ENCODE peak calls at places on chromosomes 6 and 20, in five cellular contexts. C, R, B, D and Q are unnamed samples.

GRCh38 chr6:69985180-69985579 is 118.8 kb downstream of the COL19A1 start:
- DNase-seq in R (no peak), B (no peak), D (no peak), C (no peak), Q (no peak)

GRCh38 chr6:95364016-95364604 is 213.2 kb upstream of the MANEA start:
- DNase-seq in B (no peak), R (no peak), C (no peak), D (no peak), Q (no peak)

GRCh38 chr6:134766497-134766896 is 183.4 kb downstream of the ALDH8A1 start:
- DNase-seq in D (no peak), R (no peak), B (no peak), C (no peak), Q (no peak)

GRCh38 chr6:107082045-107082444 is 33.3 kb downstream of the BEND3 start:
- DNase-seq in R (peak; percentile 5), B (no peak), C (no peak), D (no peak), Q (no peak)

GRCh38 chr20:34185766-34186620 is 55.2 kb upstream of the ASIP start:
- DNase-seq in R (no peak), B (no peak), C (no peak), D (no peak), Q (no peak)

GRCh38 chr6:151240861-151241642 is 1.3 kb downstream of the AKAP12 start:
- DNase-seq in D (peak; percentile 70), R (peak; percentile 88), B (peak; percentile 60), C (peak; percentile 13), Q (peak; percentile 85)

GRCh38 chr6:142888461-142888860 is 56.5 kb downstream of the HIVEP2 start:
- DNase-seq in C (no peak), D (no peak), R (no peak), B (no peak), Q (no peak)

GRCh38 chr20:48763183-48764030 is 64.4 kb downstream of the PREX1 start:
- DNase-seq in C (no peak), R (no peak), B (no peak), D (no peak), Q (no peak)

GRCh38 chr20:47949230-47949629 is 163.9 kb upstream of the SULF2 start:
- DNase-seq in D (no peak), B (no peak), C (no peak), R (no peak), Q (no peak)

GRCh38 chr6:136420853-136421252 is 129.4 kb downstream of the MAP7 start:
- DNase-seq in C (no peak), B (no peak), R (no peak), D (no peak), Q (no peak)

GRCh38 chr20:34675993-34676641 is 775 bp downstream of the PIGU start:
- DNase-seq in D (no peak), R (no peak), B (no peak), C (no peak), Q (no peak)

GRCh38 chr6:4403828-4404227 is 268.5 kb upstream of the ECI2 start:
- DNase-seq in C (no peak), D (no peak), B (no peak), R (no peak), Q (no peak)

GRCh38 chr6:27280540-27281000 is 31.5 kb downstream of the POM121L2 start:
- DNase-seq in D (no peak), R (no peak), C (no peak), B (no peak), Q (no peak)

GRCh38 chr6:147546501-147547368 is 38.2 kb downstream of the SAMD5 start:
- DNase-seq in C (no peak), R (no peak), B (no peak), D (no peak), Q (no peak)

GRCh38 chr6:1390805-1391511 is 1.6 kb downstream of the FOXF2 start:
- DNase-seq in B (no peak), R (no peak), D (no peak), C (no peak), Q (no peak)

GRCh38 chr6:2245954-2246863 is 804 bp upstream of the GMDS start:
- DNase-seq in B (peak; percentile 64), R (peak; percentile 86), C (peak; percentile 11), D (peak; percentile 78), Q (peak; percentile 48)

GRCh38 chr6:42417641-42418112 is 34.0 kb downstream of the TRERF1 start:
- DNase-seq in R (no peak), D (no peak), C (no peak), B (no peak), Q (peak; percentile 75)

GRCh38 chr6:4660377-4661321 is 115.6 kb upstream of the CDYL start:
- DNase-seq in B (no peak), C (no peak), D (no peak), R (no peak), Q (no peak)

GRCh38 chr6:81753709-81754678 is 1.5 kb upstream of the TENT5A start:
- DNase-seq in R (peak; percentile 95), C (no peak), D (peak; percentile 94), B (peak; percentile 88), Q (no peak)

GRCh38 chr6:127302728-127303675 is 36.3 kb downstream of the RNF146 start:
- DNase-seq in B (no peak), D (no peak), C (no peak), R (no peak), Q (no peak)

GRCh38 chr6:156883497-156884252 is 106.5 kb downstream of the ARID1B start:
- DNase-seq in C (no peak), B (no peak), D (peak; percentile 70), R (no peak), Q (no peak)

GRCh38 chr20:137668-138131 is 4.7 kb upstream of the DEFB126 start:
- DNase-seq in C (no peak), D (no peak), B (no peak), R (no peak), Q (no peak)

GRCh38 chr6:146768722-146769121 is 169.9 kb downstream of the ADGB start:
- DNase-seq in C (no peak), B (no peak), R (no peak), D (no peak), Q (no peak)

GRCh38 chr20:63067721-63068560 is 61.2 kb upstream of the BHLHE23 start:
- DNase-seq in B (no peak), D (no peak), C (no peak), R (peak; percentile 36), Q (no peak)

GRCh38 chr6:102309700-102310099 is 916.2 kb downstream of the GRIK2 start:
- DNase-seq in R (no peak), C (no peak), D (no peak), B (no peak), Q (no peak)

DNA sequence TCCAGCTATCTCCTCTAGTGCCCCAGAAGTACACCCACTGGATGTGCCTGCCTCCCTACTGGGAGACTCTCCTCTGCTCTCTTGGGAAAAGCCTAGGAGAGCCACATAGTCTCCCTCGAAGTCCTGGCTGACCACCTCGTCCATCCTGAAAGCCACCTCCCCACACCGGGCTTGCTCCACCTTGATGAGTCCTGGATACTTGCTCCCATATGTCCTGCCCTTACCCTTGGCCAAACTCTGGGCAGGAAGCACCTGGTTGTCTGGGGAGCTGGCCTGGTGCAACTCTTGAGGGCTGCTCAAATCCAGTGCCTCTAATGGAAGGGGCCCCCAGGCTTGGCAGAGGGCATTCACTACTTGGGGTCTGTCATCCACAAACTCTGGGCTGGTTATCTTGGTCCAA is 19.3 kb downstream of the KIAA1755 start:
- DNase-seq in R (no peak), B (no peak), C (no peak), D (no peak), Q (no peak)
- H3K9me3 ChIP-seq in R (peaks cover 11% of the 10 kb centered on the region), B (peaks cover 12% of the 10 kb centered on the region), C (peaks cover 37% of the 10 kb centered on the region), D (peaks cover 15% of the 10 kb centered on the region), Q (peaks cover 20% of the 10 kb centered on the region)

GRCh38 chr6:160133441-160134336 is 12.1 kb downstream of the SLC22A1 start:
- DNase-seq in B (no peak), D (peak; percentile 51), R (no peak), C (no peak), Q (no peak)

GRCh38 chr6:160131636-160132296 is 10.2 kb downstream of the SLC22A1 start:
- DNase-seq in D (peak; percentile 52), C (no peak), B (no peak), R (no peak), Q (no peak)

GRCh38 chr6:160132297-160132637 is 10.7 kb downstream of the SLC22A1 start:
- DNase-seq in B (no peak), D (no peak), R (no peak), C (no peak), Q (no peak)

GRCh38 chr6:160130729-160131484 is 9.3 kb downstream of the SLC22A1 start:
- DNase-seq in B (no peak), D (peak; percentile 45), C (no peak), R (no peak), Q (no peak)

GRCh38 chr6:160132776-160133338 is 11.2 kb downstream of the SLC22A1 start:
- DNase-seq in R (no peak), C (no peak), D (peak; percentile 30), B (no peak), Q (peak; percentile 13)
- H3K4me3 ChIP-seq in R (no peak overlapping the region), C (no peak overlapping the region), D (no peak overlapping the region), B (no peak overlapping the region), Q (no peak overlapping the region)

GRCh38 chr6:71364910-71365542 is 76.4 kb downstream of the OGFRL1 start:
- DNase-seq in C (no peak), B (no peak), R (no peak), D (no peak), Q (peak; percentile 23)
- H3K9me3 ChIP-seq in C (peaks cover 5% of the 10 kb centered on the region), B (no peaks in the 10 kb centered on the region), R (no peaks in the 10 kb centered on the region), D (no peaks in the 10 kb centered on the region), Q (no peaks in the 10 kb centered on the region)

GRCh38 chr6:34663887-34664269 is 32.7 kb downstream of the ILRUN start:
- DNase-seq in R (no peak), B (no peak), D (no peak), C (no peak), Q (no peak)

GRCh38 chr6:34661379-34661778 is 35.2 kb downstream of the ILRUN start:
- DNase-seq in B (no peak), D (no peak), R (no peak), C (no peak), Q (no peak)

GRCh38 chr6:34665019-34665418 is 31.5 kb downstream of the ILRUN start:
- DNase-seq in C (no peak), D (no peak), B (no peak), R (no peak), Q (no peak)

GRCh38 chr6:34663371-34663770 is 33.2 kb downstream of the ILRUN start:
- DNase-seq in C (no peak), D (no peak), R (no peak), B (no peak), Q (no peak)

GRCh38 chr6:34664270-34664971 is 32.1 kb downstream of the ILRUN start:
- DNase-seq in D (no peak), C (no peak), B (no peak), R (no peak), Q (no peak)
- H3K4me3 ChIP-seq in D (no peak overlapping the region), C (no peak overlapping the region), B (no peak overlapping the region), R (no peak overlapping the region), Q (no peak overlapping the region)

GRCh38 chr6:22804620-22805271 is 235.4 kb downstream of the HDGFL1 start:
- DNase-seq in B (no peak), D (no peak), C (no peak), R (no peak), Q (no peak)
- H3K9me3 ChIP-seq in B (no peaks in the 10 kb centered on the region), D (no peaks in the 10 kb centered on the region), C (no peaks in the 10 kb centered on the region), R (no peaks in the 10 kb centered on the region), Q (no peaks in the 10 kb centered on the region)